ENCODE peak calls at places on chromosomes 5 and 9, in six cellular contexts. R is CD8-positive, alpha-beta memory T cell; C is body of pancreas; K is endothelial cell of umbilical vein; J is neural progenitor cell; Q is heart right ventricle. S is an unnamed sample.

GRCh38 chr5:8807636-8808035 is 738.2 kb downstream of the SEMA5A start:
- DNase-seq in R (no peak), J (no peak), K (no peak), C (no peak), Q (no peak), S (no peak)

GRCh38 chr5:51387854-51388320 is 4.6 kb downstream of the ISL1 start:
- DNase-seq in K (no peak), Q (no peak), R (no peak), J (peak; percentile 61), C (no peak), S (no peak)

GRCh38 chr9:21395778-21396717 is 10.8 kb upstream of the IFNA2 start:
- DNase-seq in R (peak; percentile 54), K (peak; percentile 45), J (peak; percentile 94), Q (peak; percentile 29), C (peak; percentile 50), S (peak; percentile 74)

GRCh38 chr9:130820135-130820738 is 14.8 kb upstream of the ABL1 start:
- DNase-seq in J (no peak), Q (no peak), K (no peak), R (no peak), C (no peak), S (no peak)

GRCh38 chr5:63131618-63132285 is 553.1 kb downstream of the LRRC70 start:
- DNase-seq in K (peak; percentile 15), J (no peak), Q (no peak), C (no peak), R (no peak), S (no peak)

GRCh38 chr9:136640176-136641086 is 22.3 kb upstream of the EGFL7 start:
- DNase-seq in C (no peak), J (no peak), Q (no peak), R (no peak), K (no peak), S (no peak)

GRCh38 chr5:128241071-128241695 is 157.6 kb downstream of the SLC12A2 start:
- DNase-seq in Q (no peak), J (no peak), K (no peak), C (no peak), R (no peak), S (no peak)

GRCh38 chr9:121267689-121268597 is at the start of gene GSN:
- DNase-seq in Q (peak; percentile 86), K (peak; percentile 68), J (peak; percentile 88), C (peak; percentile 85), R (peak; percentile 19), S (peak; percentile 88)

GRCh38 chr9:33161589-33162132 is 5.5 kb downstream of the B4GALT1 start:
- DNase-seq in K (no peak), R (no peak), J (no peak), C (peak; percentile 69), Q (no peak), S (no peak)

GRCh38 chr5:71836547-71837112 is 117.6 kb downstream of the CARTPT start:
- DNase-seq in K (no peak), R (no peak), Q (no peak), J (no peak), C (no peak), S (no peak)

GRCh38 chr9:93291536-93292287 is 107.8 kb downstream of the WNK2 start:
- DNase-seq in R (no peak), C (no peak), J (no peak), Q (no peak), K (no peak), S (no peak)

GRCh38 chr5:60453186-60453976 is 246.6 kb downstream of the DEPDC1B start:
- DNase-seq in K (no peak), J (no peak), Q (no peak), C (no peak), R (no peak), S (no peak)

GRCh38 chr5:98314262-98314661 is 459.2 kb upstream of the RGMB start:
- DNase-seq in C (no peak), K (peak; percentile 68), R (no peak), Q (no peak), J (no peak), S (no peak)

GRCh38 chr5:61603211-61603908 is 271.3 kb downstream of the ZSWIM6 start:
- DNase-seq in R (no peak), C (peak; percentile 60), J (no peak), K (no peak), Q (peak; percentile 23), S (no peak)

GRCh38 chr5:171644536-171644935 is 141.1 kb upstream of the SMIM23 start:
- DNase-seq in Q (peak; percentile 22), J (no peak), K (no peak), R (no peak), C (no peak), S (no peak)

GRCh38 chr9:87599901-87600610 is 102.4 kb downstream of the DAPK1 start:
- DNase-seq in K (peak; percentile 95), C (no peak), J (no peak), R (no peak), Q (peak; percentile 21), S (no peak)

GRCh38 chr5:10635257-10635860 is 71.5 kb downstream of the ANKRD33B start:
- DNase-seq in K (peak; percentile 64), C (no peak), Q (no peak), R (no peak), J (no peak), S (peak; percentile 58)

GRCh38 chr5:66744040-66744439 is 147.8 kb downstream of the MAST4 start:
- DNase-seq in R (no peak), Q (peak; percentile 9), J (no peak), C (no peak), K (no peak), S (no peak)

GRCh38 chr5:140821375-140822280 is at the start of gene PCDHA5:
- DNase-seq in R (no peak), J (no peak), K (peak; percentile 38), C (no peak), Q (no peak), S (no peak)

GRCh38 chr5:139671096-139671841 is 23.1 kb downstream of the CXXC5 start:
- DNase-seq in Q (no peak), K (no peak), J (peak; percentile 49), C (no peak), R (no peak), S (no peak)

GRCh38 chr5:139524446-139524845 is 36.7 kb upstream of the UBE2D2 start:
- DNase-seq in Q (no peak), J (no peak), C (no peak), R (no peak), K (no peak), S (no peak)

GRCh38 chr9:70411930-70412677 is 2.4 kb downstream of the KLF9 start:
- DNase-seq in J (no peak), R (peak; percentile 68), C (peak; percentile 86), Q (peak; percentile 85), K (peak; percentile 69), S (peak; percentile 88)

GRCh38 chr9:94584555-94584954 is 9.1 kb downstream of the FBP2 start:
- DNase-seq in Q (no peak), K (no peak), C (no peak), J (no peak), R (peak; percentile 13), S (no peak)

GRCh38 chr9:32590898-32591297 is 17.9 kb upstream of the NDUFB6 start:
- DNase-seq in K (no peak), C (no peak), J (no peak), R (no peak), Q (no peak), S (no peak)

GRCh38 chr9:20092560-20092959 is 303.7 kb upstream of the SLC24A2 start:
- DNase-seq in Q (no peak), K (no peak), C (no peak), R (no peak), J (no peak), S (no peak)

GRCh38 chr5:96146675-96147074 is 185.0 kb upstream of the ELL2 start:
- DNase-seq in J (no peak), K (peak; percentile 6), C (no peak), R (no peak), Q (no peak), S (no peak)

GRCh38 chr5:15646351-15646750 is 146.4 kb downstream of the FBXL7 start:
- DNase-seq in Q (no peak), C (no peak), J (no peak), K (no peak), R (no peak), S (no peak)

GRCh38 chr5:171412186-171412585 is 7.3 kb upstream of the FGF18 start:
- DNase-seq in J (no peak), C (no peak), Q (no peak), K (no peak), R (no peak), S (no peak)

GRCh38 chr5:67238191-67238590 is 41.6 kb upstream of the CD180 start:
- DNase-seq in Q (no peak), J (no peak), C (no peak), K (no peak), R (no peak), S (no peak)

GRCh38 chr9:22158983-22159382 is 149.9 kb upstream of the CDKN2B start:
- DNase-seq in C (no peak), R (no peak), J (no peak), Q (no peak), K (peak; percentile 59), S (peak; percentile 72)

GRCh38 chr5:44797723-44798122 is 11.0 kb upstream of the MRPS30 start:
- DNase-seq in R (no peak), Q (no peak), J (no peak), C (no peak), K (no peak), S (no peak)
- H3K9me3 ChIP-seq in R (peaks cover 4% of the 10 kb centered on the region), Q (peaks cover 23% of the 10 kb centered on the region), J (peaks cover 19% of the 10 kb centered on the region), C (peaks cover 13% of the 10 kb centered on the region), K (no peaks in the 10 kb centered on the region), S (peaks cover 14% of the 10 kb centered on the region)

GRCh38 chr5:149420509-149421371 is 41.6 kb upstream of the IL17B start:
- DNase-seq in R (no peak), C (no peak), Q (peak; percentile 4), J (peak; percentile 32), K (no peak), S (no peak)
- H3K4me1 ChIP-seq in R (peaks cover 6% of the 10 kb centered on the region), C (no peaks in the 10 kb centered on the region), Q (peaks cover 18% of the 10 kb centered on the region), J (peaks cover 43% of the 10 kb centered on the region), K (peaks cover 10% of the 10 kb centered on the region), S (peaks cover 31% of the 10 kb centered on the region)

GRCh38 chr9:75814667-75815066 is 75.8 kb upstream of the PCSK5 start:
- DNase-seq in K (peak; percentile 18), R (no peak), Q (no peak), J (no peak), C (no peak), S (no peak)

GRCh38 chr9:75811692-75812091 is 78.8 kb upstream of the PCSK5 start:
- DNase-seq in K (no peak), Q (no peak), C (no peak), J (no peak), R (no peak), S (no peak)

GRCh38 chr9:75810063-75810462 is 80.4 kb upstream of the PCSK5 start:
- DNase-seq in C (no peak), Q (no peak), K (no peak), J (no peak), R (no peak), S (no peak)

GRCh38 chr9:75812139-75812538 is 78.3 kb upstream of the PCSK5 start:
- DNase-seq in R (no peak), K (peak; percentile 14), J (no peak), C (no peak), Q (no peak), S (no peak)
- H3K9me3 ChIP-seq in R (no peaks in the 10 kb centered on the region), K (no peaks in the 10 kb centered on the region), J (peaks cover 6% of the 10 kb centered on the region), C (no peaks in the 10 kb centered on the region), Q (peaks cover 65% of the 10 kb centered on the region), S (peaks cover 7% of the 10 kb centered on the region)

GRCh38 chr5:177100714-177101121 is 14.0 kb downstream of the FGFR4 start:
- DNase-seq in R (no peak), C (no peak), J (no peak), K (no peak), Q (no peak), S (no peak)
- H3K4me1 ChIP-seq in R (no peaks in the 10 kb centered on the region), C (peaks cover 40% of the 10 kb centered on the region), J (peaks cover 16% of the 10 kb centered on the region), K (peaks cover 11% of the 10 kb centered on the region), Q (no peaks in the 10 kb centered on the region), S (no peaks in the 10 kb centered on the region)